ENCODE peak calls at places on chromosome 9, in nine cellular contexts. W, H, V, Z, Y, C, A, X and Q are unnamed samples.

GRCh38 chr9:127457191-127457878 is 6.0 kb downstream of the LRSAM1 start:
- DNase-seq in W (no peak), H (no peak), V (no peak), Z (no peak), Y (no peak), C (no peak), A (no peak), X (no peak), Q (no peak)

GRCh38 chr9:124139001-124139400 is 118.7 kb upstream of the NEK6 start:
- DNase-seq in W (no peak), H (no peak), V (peak), Z (no peak), Y (no peak), C (no peak), A (no peak), X (no peak), Q (no peak)

GRCh38 chr9:38141751-38142150 is 72.7 kb upstream of the SHB start:
- DNase-seq in W (peak), H (no peak), V (peak), Z (no peak), Y (no peak), C (no peak), A (no peak), X (no peak), Q (no peak)

GRCh38 chr9:87516931-87517300 is 19.2 kb downstream of the DAPK1 start:
- DNase-seq in W (no peak), H (no peak), V (no peak), Z (no peak), Y (no peak), C (no peak), A (no peak), X (no peak), Q (no peak)

GRCh38 chr9:30012622-30013021 is 2371.8 kb upstream of the ACO1 start:
- DNase-seq in W (no peak), H (no peak), V (no peak), Z (no peak), Y (no peak), C (no peak), A (no peak), X (no peak), Q (no peak)

GRCh38 chr9:70880523-70880922 is 240.9 kb downstream of the TRPM3 start:
- DNase-seq in W (no peak), H (no peak), V (no peak), Z (no peak), Y (no peak), C (no peak), A (no peak), X (no peak), Q (no peak)

GRCh38 chr9:112848316-112849151 is 42.1 kb downstream of the SLC46A2 start:
- DNase-seq in W (no peak), H (no peak), V (peak), Z (no peak), Y (no peak), C (no peak), A (no peak), X (no peak), Q (no peak)

GRCh38 chr9:125238915-125239446 is 2.2 kb downstream of the HSPA5 start:
- DNase-seq in W (no peak), H (no peak), V (no peak), Z (no peak), Y (no peak), C (no peak), A (no peak), X (no peak), Q (no peak)

GRCh38 chr9:117779760-117780159 is 75.6 kb downstream of the TLR4 start:
- DNase-seq in W (no peak), H (no peak), V (peak), Z (no peak), Y (no peak), C (no peak), A (no peak), X (no peak), Q (no peak)

GRCh38 chr9:94941211-94941875 is 214.8 kb downstream of the AOPEP start:
- DNase-seq in W (no peak), H (no peak), V (no peak), Z (no peak), Y (no peak), C (no peak), A (no peak), X (no peak), Q (no peak)

GRCh38 chr9:120787906-120788305 is 5.3 kb downstream of the FBXW2 start:
- DNase-seq in W (no peak), H (no peak), V (no peak), Z (no peak), Y (no peak), C (no peak), A (no peak), X (no peak), Q (no peak)

GRCh38 chr9:120791161-120791560 is 2.1 kb downstream of the FBXW2 start:
- DNase-seq in W (no peak), H (no peak), V (peak), Z (no peak), Y (no peak), C (no peak), A (no peak), X (no peak), Q (no peak)

GRCh38 chr9:120792898-120793765 is at the start of gene FBXW2:
- DNase-seq in W (peak), H (peak), V (peak), Z (peak), Y (peak), C (peak), A (peak), X (peak), Q (peak)
- TF ChIP-seq CTCF in W (no peak), H (no peak), V (no peak), Z (peak), Y (no peak), C (no peak), A (no peak), X (no peak), Q (no peak)

DNA sequence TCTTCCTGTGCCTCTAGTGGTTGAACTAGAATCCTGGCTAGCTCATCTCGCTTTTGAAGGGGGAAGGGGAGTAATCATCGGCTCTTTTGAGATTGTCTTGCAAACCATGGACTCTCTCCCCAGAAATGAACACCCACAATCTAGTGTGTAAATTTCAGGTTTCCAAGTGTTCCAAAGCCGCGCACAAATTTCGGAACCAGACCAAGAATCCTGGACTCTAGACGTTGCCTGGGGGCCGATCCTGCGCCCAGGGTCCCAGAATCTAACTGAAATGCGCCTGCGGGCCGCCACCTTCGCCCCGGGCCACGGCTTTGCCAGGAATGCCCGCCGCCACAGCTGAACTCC is 4.8 kb upstream of the FOXE1 start:
- DNase-seq in W (no peak), H (no peak), V (no peak), Z (no peak), Y (no peak), C (no peak), A (no peak), X (no peak), Q (no peak)
- TF ChIP-seq CTCF in W (no peak), H (no peak), V (no peak), Z (no peak), Y (no peak), C (no peak), A (no peak), X (no peak), Q (no peak)

GRCh38 chr9:128499920-128500319 is 4.6 kb upstream of the GLE1 start:
- DNase-seq in W (no peak), H (no peak), V (no peak), Z (no peak), Y (no peak), C (no peak), A (no peak), X (no peak), Q (no peak)

GRCh38 chr9:128495804-128496417 is 8.6 kb upstream of the GLE1 start:
- DNase-seq in W (no peak), H (no peak), V (no peak), Z (no peak), Y (no peak), C (no peak), A (peak), X (no peak), Q (no peak)

GRCh38 chr9:128494743-128495124 is 9.8 kb upstream of the GLE1 start:
- DNase-seq in W (no peak), H (no peak), V (no peak), Z (no peak), Y (no peak), C (no peak), A (no peak), X (no peak), Q (no peak)

GRCh38 chr9:128498911-128499310 is 5.6 kb upstream of the GLE1 start:
- DNase-seq in W (no peak), H (no peak), V (no peak), Z (no peak), Y (no peak), C (no peak), A (no peak), X (no peak), Q (no peak)

DNA sequence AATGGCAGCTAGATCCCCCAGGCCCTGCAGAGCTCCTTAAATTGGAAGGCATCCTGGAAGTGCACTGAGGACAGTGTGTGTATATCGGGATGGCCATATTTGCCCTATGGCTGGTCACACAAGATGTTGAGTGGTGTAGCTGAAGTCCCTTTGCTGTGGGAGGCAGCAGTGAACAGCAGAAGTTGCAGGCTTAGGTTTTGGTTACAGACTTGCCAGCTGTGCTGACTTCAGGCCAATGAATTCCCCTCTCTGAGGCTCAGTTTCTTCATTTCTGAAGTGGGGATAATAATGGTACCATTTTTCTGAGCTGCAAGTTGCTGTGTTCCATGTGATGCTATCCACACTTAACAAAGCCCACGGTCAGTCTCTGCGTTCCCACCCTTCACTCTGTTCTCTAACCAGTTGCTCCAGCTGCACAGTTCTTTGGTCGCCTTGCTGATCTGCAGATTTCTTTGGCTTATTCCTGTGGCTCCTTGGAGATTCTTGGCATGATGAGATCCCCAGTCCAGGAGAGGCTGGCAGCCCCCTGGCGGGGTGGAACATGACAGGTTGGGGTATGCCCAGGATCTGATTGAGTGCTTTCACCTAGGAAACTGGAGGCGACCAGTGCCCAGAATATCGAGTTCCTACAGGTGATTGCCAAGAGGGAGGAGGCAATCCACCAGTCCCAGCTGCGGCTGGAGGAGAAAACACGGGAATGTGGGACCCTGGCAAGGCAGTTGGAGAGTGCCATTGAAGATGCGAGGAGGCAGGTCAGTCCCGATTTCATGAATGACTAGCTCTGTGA is 6.5 kb upstream of the GLE1 start:
- DNase-seq in W (no peak), H (no peak), V (no peak), Z (no peak), Y (no peak), C (no peak), A (no peak), X (no peak), Q (no peak)
- TF ChIP-seq CTCF in W (no peak), H (no peak), V (no peak), Z (no peak), Y (no peak), C (no peak), A (no peak), X (no peak), Q (no peak)

GRCh38 chr9:135085830-135086546 is 1.5 kb upstream of the OLFM1 start:
- DNase-seq in W (peak), H (peak), V (peak), Z (peak), Y (peak), C (peak), A (peak), X (no peak), Q (peak)
- TF ChIP-seq CTCF in W (peak), H (peak), V (peak), Z (peak), Y (peak), C (peak), A (peak), X (peak), Q (peak)

DNA sequence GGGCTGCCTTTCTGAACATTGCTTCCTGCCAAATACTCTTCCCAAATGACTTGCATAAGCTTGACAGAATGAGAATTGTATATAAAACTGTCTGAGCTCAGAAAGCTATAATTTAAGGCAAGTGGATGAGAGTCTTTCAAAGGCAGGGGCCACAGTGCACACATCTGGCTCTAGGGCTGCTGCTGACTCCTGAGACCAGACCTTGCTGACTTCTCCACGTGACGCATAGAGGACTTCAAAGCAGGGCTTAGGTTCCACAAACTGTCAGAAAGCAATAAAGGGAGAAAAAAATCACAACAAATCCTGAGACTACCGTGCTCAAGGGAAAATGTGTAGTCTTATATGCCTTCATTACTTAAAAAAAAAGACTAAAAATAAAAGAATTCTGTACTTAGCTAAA is 79.5 kb upstream of the DIRAS2 start:
- DNase-seq in W (no peak), H (no peak), V (no peak), Z (no peak), Y (no peak), C (no peak), A (no peak), X (no peak), Q (no peak)
- TF ChIP-seq CTCF in W (no peak), H (no peak), V (no peak), Z (no peak), Y (no peak), C (no peak), A (no peak), X (no peak), Q (no peak)

DNA sequence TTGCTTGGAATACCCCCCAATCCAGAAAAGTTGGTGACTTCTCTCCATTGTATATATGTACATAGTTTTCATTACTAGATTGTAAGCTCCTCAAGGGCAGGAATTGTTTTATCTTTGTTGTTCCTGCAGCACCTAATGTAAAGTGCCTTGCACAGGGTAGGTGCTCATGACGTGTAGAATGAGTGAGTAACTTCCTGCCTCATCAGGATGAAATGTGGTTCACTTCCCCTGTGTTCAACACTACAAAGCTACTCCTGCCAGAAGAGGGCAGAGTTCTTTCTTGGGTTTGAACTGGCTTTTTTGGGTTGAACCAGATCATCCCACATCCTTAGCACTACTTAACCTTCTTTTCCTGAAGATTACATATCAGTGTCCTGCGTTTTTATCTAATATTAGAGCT is 23.9 kb downstream of the GTF3C4 start:
- DNase-seq in W (no peak), H (no peak), V (peak), Z (peak), Y (no peak), C (no peak), A (no peak), X (peak), Q (no peak)
- TF ChIP-seq CTCF in W (no peak), H (no peak), V (peak), Z (peak), Y (peak), C (no peak), A (no peak), X (no peak), Q (no peak)

GRCh38 chr9:99299214-99300102 is 77.4 kb downstream of the SEC61B start:
- DNase-seq in W (peak), H (peak), V (peak), Z (no peak), Y (no peak), C (no peak), A (no peak), X (no peak), Q (no peak)
- TF ChIP-seq CTCF in W (no peak), H (no peak), V (no peak), Z (peak), Y (peak), C (no peak), A (no peak), X (no peak), Q (no peak)

DNA sequence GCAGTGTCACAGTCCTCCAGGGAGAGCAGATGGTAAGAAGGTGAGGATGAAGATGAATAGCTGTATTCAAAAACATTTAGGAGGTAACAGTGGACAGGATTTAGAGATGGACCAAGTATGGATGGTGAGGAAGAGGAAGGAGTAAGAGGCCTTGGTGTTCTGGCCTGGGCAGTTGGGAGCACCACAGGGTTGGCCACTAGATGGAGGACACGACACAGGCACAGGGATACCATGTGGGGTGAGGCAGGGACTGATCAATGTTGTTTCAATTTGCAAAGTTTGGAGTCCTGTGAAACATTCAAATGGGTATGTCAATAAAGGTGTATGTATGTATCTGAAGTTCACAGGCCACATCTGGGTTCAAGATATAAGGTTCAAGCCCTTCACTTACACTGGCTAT is 141.1 kb upstream of the RASEF start:
- DNase-seq in W (no peak), H (no peak), V (no peak), Z (no peak), Y (peak), C (no peak), A (no peak), X (no peak), Q (no peak)
- TF ChIP-seq CTCF in W (no peak), H (no peak), V (no peak), Z (no peak), Y (peak), C (no peak), A (no peak), X (no peak), Q (no peak)

GRCh38 chr9:4497395-4497794 is 7.1 kb downstream of the SLC1A1 start:
- DNase-seq in W (no peak), H (no peak), V (no peak), Z (no peak), Y (no peak), C (no peak), A (no peak), X (no peak), Q (no peak)
- TF ChIP-seq CTCF in W (no peak), H (no peak), V (no peak), Z (no peak), Y (no peak), C (no peak), A (no peak), X (no peak), Q (no peak)